ENCODE peak calls at places on chromosomes 4 and X, in four cellular contexts. S, Q, V and O are unnamed samples.

GRCh38 chr4:123452585-123452984 is 56.0 kb downstream of the SPRY1 start:
- DNase-seq in Q (peak), S (peak), V (no peak), O (peak)

GRCh38 chr4:26731342-26731741 is 129.3 kb upstream of the STIM2 start:
- DNase-seq in Q (no peak), S (no peak), V (no peak), O (no peak)

GRCh38 chr4:167544391-167544790 is 310.1 kb upstream of the SPOCK3 start:
- DNase-seq in S (no peak), V (no peak), Q (no peak), O (no peak)

GRCh38 chr4:159046683-159047082 is 56.2 kb upstream of the RAPGEF2 start:
- DNase-seq in V (no peak), S (peak), Q (no peak), O (no peak)

GRCh38 chr4:145937021-145937861 is 1.4 kb downstream of the ZNF827 start:
- DNase-seq in S (peak), Q (peak), V (peak), O (peak)

GRCh38 chr4:141248029-141248428 is 27.3 kb downstream of the ZNF330 start:
- DNase-seq in V (no peak), S (no peak), Q (no peak), O (no peak)

GRCh38 chr4:2483237-2483636 is 14.3 kb downstream of the RNF4 start:
- DNase-seq in Q (no peak), V (no peak), S (no peak), O (no peak)

GRCh38 chr4:39846135-39846534 is 131.6 kb downstream of the PDS5A start:
- DNase-seq in Q (peak), S (peak), V (no peak), O (no peak)

GRCh38 chr4:76206222-76206942 is 7.2 kb downstream of the SCARB2 start:
- DNase-seq in S (no peak), Q (no peak), V (no peak), O (no peak)

GRCh38 chr4:148268835-148269234 is 173.4 kb downstream of the NR3C2 start:
- DNase-seq in Q (no peak), S (no peak), V (no peak), O (no peak)

GRCh38 chrX:139211568-139212182 is 318.9 kb upstream of the F9 start:
- DNase-seq in V (no peak), Q (no peak), S (no peak), O (no peak)

GRCh38 chr4:38382492-38382891 is 281.5 kb upstream of the KLF3 start:
- DNase-seq in S (no peak), Q (no peak), V (no peak), O (no peak)

GRCh38 chr4:56466910-56467283 is 520 bp upstream of the SRP72 start:
- DNase-seq in S (no peak), V (no peak), Q (no peak), O (no peak)

GRCh38 chr4:150130953-150131352 is 52.7 kb downstream of the DCLK2 start:
- DNase-seq in Q (no peak), V (no peak), S (no peak), O (peak)

GRCh38 chrX:47232803-47233332 is at the start of gene USP11:
- DNase-seq in Q (no peak), V (peak), S (peak), O (peak)

GRCh38 chrX:3262906-3263305 is 83.5 kb downstream of the MXRA5 start:
- DNase-seq in V (no peak), Q (peak), S (peak), O (peak)

GRCh38 chr4:114598191-114599121 is at the start of gene UGT8:
- DNase-seq in S (no peak), V (peak), Q (peak), O (peak)

GRCh38 chr4:78735697-78736096 is 40.5 kb upstream of the BMP2K start:
- DNase-seq in V (no peak), S (no peak), Q (no peak), O (no peak)

GRCh38 chr4:147913137-147913536 is 181.2 kb downstream of the ARHGAP10 start:
- DNase-seq in V (no peak), Q (no peak), S (no peak), O (no peak)

GRCh38 chr4:172362569-172362968 is 549.4 kb downstream of the GALNTL6 start:
- DNase-seq in Q (no peak), V (no peak), S (no peak), O (no peak)

GRCh38 chr4:145876531-145877180 is 62.0 kb downstream of the ZNF827 start:
- DNase-seq in Q (no peak), V (no peak), S (no peak), O (no peak)

GRCh38 chr4:14180983-14181601 is 553.6 kb upstream of the BOD1L1 start:
- DNase-seq in S (peak), Q (no peak), V (no peak), O (peak)

GRCh38 chr4:22521240-22521639 is 5.4 kb upstream of the ADGRA3 start:
- DNase-seq in V (no peak), S (no peak), Q (no peak), O (no peak)

GRCh38 chrX:46571423-46572294 is 1.9 kb upstream of the CHST7 start:
- DNase-seq in S (no peak), V (no peak), Q (no peak), O (no peak)

GRCh38 chrX:149982310-149982709 is 44.0 kb upstream of the EOLA2 start:
- DNase-seq in S (no peak), V (no peak), Q (no peak), O (no peak)

GRCh38 chr4:13917010-13917409 is 289.5 kb upstream of the BOD1L1 start:
- DNase-seq in V (no peak), Q (no peak), S (no peak), O (peak)

GRCh38 chrX:110669572-110669971 is 126.0 kb downstream of the CHRDL1 start:
- DNase-seq in Q (no peak), S (no peak), V (no peak), O (no peak)

GRCh38 chrX:47796433-47796906 is 40.2 kb upstream of the ZNF81 start:
- DNase-seq in S (peak), V (no peak), Q (peak), O (peak)

GRCh38 chr4:88880501-88881226 is 176.3 kb downstream of the FAM13A start:
- DNase-seq in S (no peak), Q (no peak), V (no peak), O (no peak)

GRCh38 chr4:58587856-58588255 is 1477.7 kb upstream of the IGFBP7 start:
- DNase-seq in Q (peak), V (no peak), S (peak), O (peak)

GRCh38 chr4:8690216-8690786 is 97.7 kb downstream of the CPZ start:
- DNase-seq in S (no peak), Q (no peak), V (peak), O (no peak)

GRCh38 chrX:12956704-12957541 is 18.0 kb upstream of the TMSB4X start:
- DNase-seq in S (peak), Q (peak), V (no peak), O (peak)

GRCh38 chrX:153861147-153861546 is 24.8 kb downstream of the L1CAM start:
- DNase-seq in S (no peak), V (no peak), Q (no peak), O (no peak)

GRCh38 chr4:138178566-138178965 is 63.6 kb downstream of the SLC7A11 start:
- DNase-seq in V (no peak), Q (peak), S (peak), O (peak)

GRCh38 chr4:946517-947471 is 14.5 kb downstream of the TMEM175 start:
- DNase-seq in Q (no peak), V (no peak), S (no peak), O (no peak)